ENCODE peak calls at places on chromosomes 13 and 19, in ten cellular contexts. T, X, Y, R, W, K, M, E, F and Q are unnamed samples.

GRCh38 chr19:44848036-44848804 is 2.1 kb downstream of the NECTIN2 start:
- DNase-seq in T (peak), X (peak), Y (no peak), R (peak), W (peak), K (no peak), M (no peak), E (no peak), F (no peak), Q (peak)

GRCh38 chr13:47126432-47126831 is 229.6 kb upstream of the HTR2A start:
- DNase-seq in T (peak), X (no peak), Y (peak), R (peak), W (no peak), K (no peak), M (no peak), E (no peak), F (no peak), Q (no peak)

GRCh38 chr13:110000534-110001345 is 214.4 kb upstream of the IRS2 start:
- DNase-seq in T (no peak), X (no peak), Y (no peak), R (peak), W (no peak), K (no peak), M (no peak), E (no peak), F (no peak), Q (no peak)

GRCh38 chr19:29836409-29836825 is 24.6 kb downstream of the CCNE1 start:
- DNase-seq in T (no peak), X (no peak), Y (no peak), R (no peak), W (peak), K (peak), M (no peak), E (no peak), F (no peak), Q (no peak)

GRCh38 chr13:95035311-95036109 is 265.7 kb downstream of the ABCC4 start:
- DNase-seq in T (no peak), X (no peak), Y (no peak), R (no peak), W (no peak), K (no peak), M (no peak), E (no peak), F (no peak), Q (no peak)

GRCh38 chr13:41196011-41196410 is 1.6 kb upstream of the KBTBD7 start:
- DNase-seq in T (no peak), X (no peak), Y (no peak), R (no peak), W (no peak), K (no peak), M (no peak), E (no peak), F (no peak), Q (no peak)

GRCh38 chr19:1154731-1155351 is 19.2 kb downstream of the SBNO2 start:
- DNase-seq in T (peak), X (peak), Y (peak), R (peak), W (peak), K (no peak), M (peak), E (no peak), F (no peak), Q (no peak)

GRCh38 chr13:24279706-24280105 is 29.7 kb upstream of the C1QTNF9 start:
- DNase-seq in T (no peak), X (no peak), Y (no peak), R (no peak), W (no peak), K (no peak), M (no peak), E (no peak), F (no peak), Q (no peak)

GRCh38 chr13:109214393-109214792 is 572.0 kb downstream of the IRS2 start:
- DNase-seq in T (no peak), X (no peak), Y (no peak), R (peak), W (no peak), K (no peak), M (no peak), E (no peak), F (no peak), Q (no peak)

GRCh38 chr13:23377603-23378002 is 55.9 kb downstream of the SACS start:
- DNase-seq in T (no peak), X (no peak), Y (no peak), R (no peak), W (no peak), K (no peak), M (no peak), E (no peak), F (no peak), Q (no peak)

GRCh38 chr19:13505164-13505695 is 1.0 kb downstream of the CACNA1A start:
- DNase-seq in T (no peak), X (no peak), Y (no peak), R (no peak), W (no peak), K (no peak), M (no peak), E (no peak), F (no peak), Q (no peak)